ENCODE peak calls at places on chromosomes 12 and 14, in six cellular contexts. T is neuronal stem cell, Q is IMR-90, Y is mesenchymal stem cell, O is trophoblast cell, R is H1. P is an unnamed sample. For H3K36me3, the result is how much of the 10 kb centered on the place peaks cover.

GRCh38 chr12:53623986-53624385 is 2.2 kb downstream of the ATF7 start:
- DNase-seq in T (no peak), Q (peak), Y (peak), O (no peak), R (no peak), P (no peak)

GRCh38 chr12:51218607-51219161 is 822 bp upstream of the POU6F1 start:
- DNase-seq in T (no peak), Q (no peak), Y (no peak), O (peak), R (peak), P (peak)

GRCh38 chr12:8697476-8698131 is at the start of gene RIMKLB:
- DNase-seq in T (peak), Q (peak), Y (peak), O (peak), R (peak), P (peak)

GRCh38 chr12:103456006-103456405 is 39.8 kb downstream of the C12orf42 start:
- DNase-seq in T (no peak), Q (no peak), Y (no peak), O (peak), R (no peak), P (peak)

GRCh38 chr12:6919588-6919987 is 5.2 kb downstream of the ENO2 start:
- DNase-seq in T (no peak), Q (no peak), Y (no peak), O (no peak), R (no peak), P (no peak)

GRCh38 chr12:83996671-83997070 is 915.9 kb downstream of the SLC6A15 start:
- DNase-seq in T (no peak), Q (no peak), Y (no peak), O (no peak), R (no peak), P (no peak)

GRCh38 chr14:30143617-30144016 is 216.0 kb upstream of the PRKD1 start:
- DNase-seq in T (no peak), Q (peak), Y (no peak), O (no peak), R (no peak), P (no peak)

GRCh38 chr12:68617160-68617926 is 6.6 kb downstream of the RAP1B start:
- DNase-seq in T (no peak), Q (peak), Y (no peak), O (no peak), R (no peak), P (peak)

GRCh38 chr12:113875681-113876080 is 90.4 kb downstream of the RBM19 start:
- DNase-seq in T (no peak), Q (peak), Y (peak), O (no peak), R (no peak), P (peak)

DNA sequence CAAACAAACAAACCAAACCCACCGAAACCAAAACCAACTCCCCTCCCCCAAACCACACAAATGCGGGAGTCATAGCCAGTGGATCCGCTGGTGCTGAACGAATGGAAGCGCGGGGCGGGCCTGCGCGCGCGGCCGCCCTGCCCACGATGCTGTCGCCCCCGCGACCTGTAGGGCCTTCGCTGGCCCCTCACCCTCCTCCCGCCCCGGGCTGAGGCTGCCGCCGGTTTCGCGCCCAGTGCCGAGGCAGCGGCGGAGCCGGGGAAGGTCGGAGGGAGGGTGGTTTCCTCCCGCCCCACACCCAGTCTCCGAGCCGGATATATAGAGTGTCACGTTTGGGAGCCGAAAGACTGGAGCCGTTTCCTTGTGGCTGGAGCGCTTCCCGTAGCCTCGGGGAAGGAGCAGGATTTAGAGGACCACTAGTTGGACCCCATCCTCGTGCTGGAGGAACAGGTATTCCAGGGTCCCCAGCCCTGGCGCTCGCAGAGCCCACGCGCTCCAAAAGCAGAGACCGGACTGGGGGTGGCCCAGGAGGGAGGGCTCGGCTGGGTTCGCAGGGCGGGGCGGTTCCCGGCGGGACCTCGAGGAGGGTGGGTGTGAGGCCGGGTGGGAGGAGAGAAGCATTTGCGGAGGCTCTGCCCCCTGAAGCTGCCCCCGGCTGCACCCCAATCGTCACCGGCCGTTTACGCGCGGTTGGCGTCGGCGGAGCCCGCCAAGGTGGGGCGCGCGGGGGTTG is at the start of gene FAR2:
- DNase-seq in T (peak), Q (no peak), Y (peak), O (peak), R (peak), P (peak)
- H3K4ac ChIP-seq in T (no peak), Q (peak), Y (peak), O (peak), R (peak), P (peak)

DNA sequence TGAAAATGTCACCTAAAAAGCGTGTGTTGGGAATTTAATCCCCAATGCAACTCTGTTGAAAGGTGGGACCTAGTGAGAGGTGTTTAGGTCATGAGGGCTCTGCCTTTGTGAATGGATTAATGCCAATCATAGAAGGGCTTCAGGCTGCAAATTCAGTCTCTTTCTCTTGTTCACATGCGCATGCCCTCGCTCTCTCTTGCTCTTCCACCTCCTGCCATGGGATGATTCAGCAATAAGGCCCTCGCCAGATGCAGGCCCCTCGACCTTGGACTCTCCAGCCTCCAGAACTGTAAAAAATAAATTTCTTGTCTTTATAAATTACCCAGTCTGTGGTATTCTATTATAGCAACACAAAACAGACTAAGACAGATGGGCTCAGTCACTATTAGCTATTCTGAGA is 55.4 kb downstream of the PLXNC1 start:
- DNase-seq in T (no peak), Q (no peak), Y (no peak), O (no peak), R (no peak), P (peak)
- H3K36me3 ChIP-seq in T (under half), Q (under half), Y (under half), O (under half), R (under half), P (under half)

GRCh38 chr12:31120392-31121008 is 46.8 kb downstream of the DDX11 start:
- DNase-seq in T (peak), Q (no peak), Y (no peak), O (no peak), R (peak), P (no peak)

GRCh38 chr12:31119531-31120211 is 46.0 kb downstream of the DDX11 start:
- DNase-seq in T (peak), Q (no peak), Y (no peak), O (no peak), R (peak), P (no peak)

GRCh38 chr12:31118347-31118830 is 44.7 kb downstream of the DDX11 start:
- DNase-seq in T (peak), Q (no peak), Y (no peak), O (no peak), R (peak), P (peak)

GRCh38 chr12:31118831-31119530 is 45.3 kb downstream of the DDX11 start:
- DNase-seq in T (peak), Q (no peak), Y (no peak), O (no peak), R (peak), P (peak)

DNA sequence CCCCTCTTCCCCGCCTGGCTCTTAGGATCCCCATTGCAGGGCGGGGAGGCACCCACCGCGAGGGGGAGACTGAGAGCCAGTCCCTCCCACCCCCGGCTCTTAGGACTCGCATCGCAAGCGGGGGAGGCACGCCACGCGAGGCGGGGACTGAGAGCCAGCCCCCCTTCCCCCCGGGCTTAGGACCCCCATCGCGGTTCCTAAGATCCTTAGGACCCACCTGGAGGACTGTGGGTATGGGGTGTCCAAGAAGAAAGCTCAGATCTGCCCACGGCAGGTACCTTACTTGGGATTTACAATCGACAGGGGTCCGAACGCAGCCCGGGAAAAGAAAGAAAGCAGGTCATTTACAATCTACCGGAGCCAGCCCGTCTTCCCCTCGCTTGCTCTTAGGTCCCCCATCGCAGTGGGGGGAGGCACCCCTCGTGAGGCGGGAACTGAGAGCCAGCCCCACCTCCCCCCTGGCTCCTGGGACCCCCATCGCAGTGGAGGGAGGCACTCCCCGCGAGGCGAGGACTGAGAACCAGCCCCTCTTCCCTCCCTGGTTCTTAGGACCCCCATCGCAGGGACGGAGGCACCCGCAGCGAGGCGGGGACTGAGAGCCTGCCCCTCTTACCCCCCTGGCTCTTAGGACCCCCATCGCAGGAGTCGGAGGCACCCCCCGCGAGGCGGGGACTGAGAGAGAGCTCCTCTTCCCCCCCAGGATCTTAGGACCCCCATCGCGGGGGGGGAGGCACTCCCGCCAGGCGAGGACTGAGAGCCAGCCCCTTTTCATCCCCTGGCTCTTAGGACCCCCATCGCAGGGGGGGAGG is 43.7 kb downstream of the DDX11 start:
- DNase-seq in T (peak), Q (peak), Y (peak), O (peak), R (peak), P (peak)
- H3K9ac ChIP-seq in T (peak), Q (no peak), Y (peak), O (no peak), R (no peak), P (peak)

GRCh38 chr14:55398679-55399078 is 13.0 kb downstream of the ATG14 start:
- DNase-seq in T (no peak), Q (peak), Y (peak), O (peak), R (no peak), P (no peak)
- H3K4ac ChIP-seq in T (no peak), Q (peak), Y (no peak), O (no peak), R (no peak), P (no peak)

GRCh38 chr12:75509621-75510020 is 1.8 kb downstream of the KRR1 start:
- DNase-seq in T (no peak), Q (no peak), Y (no peak), O (no peak), R (no peak), P (no peak)

GRCh38 chr12:75503459-75503858 is 8.0 kb downstream of the KRR1 start:
- DNase-seq in T (no peak), Q (no peak), Y (no peak), O (no peak), R (no peak), P (no peak)

GRCh38 chr12:75508159-75508558 is 3.2 kb downstream of the KRR1 start:
- DNase-seq in T (no peak), Q (no peak), Y (no peak), O (no peak), R (no peak), P (no peak)

GRCh38 chr12:75505706-75506312 is 5.6 kb downstream of the KRR1 start:
- DNase-seq in T (no peak), Q (peak), Y (peak), O (peak), R (no peak), P (no peak)

DNA sequence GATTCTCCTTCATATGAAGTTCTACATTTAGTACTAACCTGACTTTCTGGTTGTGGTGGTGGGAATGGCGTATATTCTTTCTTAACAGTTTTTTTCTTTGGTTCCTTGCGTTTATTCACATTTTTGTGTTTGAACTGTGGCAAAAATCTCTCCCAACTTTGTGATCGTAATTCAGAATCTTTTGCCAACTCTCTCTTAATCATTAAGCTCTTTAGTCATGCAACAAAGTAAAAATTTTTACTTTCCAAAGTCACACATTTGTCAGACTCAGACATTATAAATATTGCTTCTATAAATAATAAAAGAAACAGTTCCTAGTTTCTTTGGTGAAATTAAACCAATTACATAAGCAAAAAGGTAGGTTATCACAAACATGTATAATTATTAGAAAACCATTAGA is 7.5 kb downstream of the KRR1 start:
- DNase-seq in T (no peak), Q (no peak), Y (no peak), O (no peak), R (no peak), P (no peak)
- H3K36me3 ChIP-seq in T (under half), Q (under half), Y (half or more), O (under half), R (under half), P (under half)

GRCh38 chr12:64385468-64385867 is 5.1 kb downstream of the C12orf56 start:
- DNase-seq in T (no peak), Q (peak), Y (no peak), O (no peak), R (no peak), P (no peak)
- H3K9ac ChIP-seq in T (no peak), Q (no peak), Y (peak), O (no peak), R (no peak), P (no peak)

DNA sequence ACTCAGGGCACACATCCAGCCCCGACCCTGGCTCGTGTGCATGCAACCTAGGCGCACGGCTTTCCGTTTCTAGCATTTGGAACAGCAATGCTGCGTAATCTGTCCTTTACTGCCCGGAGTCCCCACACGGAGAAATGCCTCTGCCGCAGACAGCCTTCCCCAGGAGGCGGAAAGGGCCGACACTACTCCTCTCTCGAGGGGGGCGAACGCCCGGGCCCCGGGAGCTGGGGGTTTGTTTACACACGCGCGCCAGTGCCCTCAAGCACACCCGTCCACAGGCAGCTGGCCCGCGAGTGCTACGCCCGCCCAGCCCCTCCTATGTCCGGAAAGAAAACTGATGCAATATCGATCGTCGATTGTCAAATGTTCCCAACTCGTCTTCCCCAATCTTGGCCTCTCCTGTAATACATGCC is 849 bp downstream of the SLC38A2 start:
- DNase-seq in T (no peak), Q (peak), Y (peak), O (peak), R (no peak), P (peak)
- H3K4ac ChIP-seq in T (peak), Q (peak), Y (peak), O (peak), R (peak), P (peak)

P was measured in mesendoderm.